ENCODE peak calls at places on chromosomes 5 and 9, in ten cellular contexts. One of them, this sample, is unnamed.
A peak's percentile ranks its signal among the peaks of the same experiment; 100 is the strongest.

GRCh38 chr9:124272118-124272517 is 14.4 kb downstream of the NEK6 start:
- DNase-seq in HS-5: no peak
- DNase-seq in stimulated activated CD4-positive, alpha-beta T cell treated with anti-CD3 and anti-CD28 coated beads, Interleukin-4, amount 100 ng/mL, for 24 hours: no peak
- DNase-seq in hepatocyte: no peak
- DNase-seq in ureter: no peak
- DNase-seq in glomerular endothelial cell: no peak
- DNase-seq in activated T-cell treated with anti-CD3 and anti-CD28 coated beads, Interleukin-2, amount 50 U/mL, for 48 hours: no peak
- DNase-seq in HFFc6: no peak
- DNase-seq in BJ: no peak
- DNase-seq in AG04450: no peak
- DNase-seq in this sample: no peak

GRCh38 chr5:149782018-149782899 is 52.1 kb downstream of the PPARGC1B start:
- DNase-seq in HS-5: no peak
- DNase-seq in stimulated activated CD4-positive, alpha-beta T cell treated with anti-CD3 and anti-CD28 coated beads, Interleukin-4, amount 100 ng/mL, for 24 hours: no peak
- DNase-seq in hepatocyte: no peak
- DNase-seq in ureter: no peak
- DNase-seq in glomerular endothelial cell: no peak
- DNase-seq in activated T-cell treated with anti-CD3 and anti-CD28 coated beads, Interleukin-2, amount 50 U/mL, for 48 hours: no peak
- DNase-seq in HFFc6: no peak
- DNase-seq in BJ: no peak
- DNase-seq in AG04450: no peak
- DNase-seq in this sample: no peak

GRCh38 chr9:16044116-16044881 is 491.5 kb downstream of the CCDC171 start:
- DNase-seq in HS-5: no peak
- DNase-seq in stimulated activated CD4-positive, alpha-beta T cell treated with anti-CD3 and anti-CD28 coated beads, Interleukin-4, amount 100 ng/mL, for 24 hours: no peak
- DNase-seq in hepatocyte: peak; percentile 22
- DNase-seq in ureter: no peak
- DNase-seq in glomerular endothelial cell: no peak
- DNase-seq in activated T-cell treated with anti-CD3 and anti-CD28 coated beads, Interleukin-2, amount 50 U/mL, for 48 hours: no peak
- DNase-seq in HFFc6: no peak
- DNase-seq in BJ: no peak
- DNase-seq in AG04450: no peak
- DNase-seq in this sample: no peak

GRCh38 chr9:130446111-130446861 is 1.5 kb downstream of the ASS1 start:
- DNase-seq in HS-5: no peak
- DNase-seq in stimulated activated CD4-positive, alpha-beta T cell treated with anti-CD3 and anti-CD28 coated beads, Interleukin-4, amount 100 ng/mL, for 24 hours: no peak
- DNase-seq in hepatocyte: peak; percentile 67
- DNase-seq in ureter: peak; percentile 83
- DNase-seq in glomerular endothelial cell: no peak
- DNase-seq in activated T-cell treated with anti-CD3 and anti-CD28 coated beads, Interleukin-2, amount 50 U/mL, for 48 hours: no peak
- DNase-seq in HFFc6: peak; percentile 82
- DNase-seq in BJ: peak; percentile 90
- DNase-seq in AG04450: peak; percentile 82
- DNase-seq in this sample: peak; percentile 87

GRCh38 chr5:62334082-62334481 is 28.1 kb downstream of the KIF2A start:
- DNase-seq in HS-5: no peak
- DNase-seq in stimulated activated CD4-positive, alpha-beta T cell treated with anti-CD3 and anti-CD28 coated beads, Interleukin-4, amount 100 ng/mL, for 24 hours: no peak
- DNase-seq in hepatocyte: no peak
- DNase-seq in ureter: no peak
- DNase-seq in glomerular endothelial cell: no peak
- DNase-seq in activated T-cell treated with anti-CD3 and anti-CD28 coated beads, Interleukin-2, amount 50 U/mL, for 48 hours: no peak
- DNase-seq in HFFc6: no peak
- DNase-seq in BJ: no peak
- DNase-seq in AG04450: no peak
- DNase-seq in this sample: no peak

GRCh38 chr9:98147582-98147981 is 28.6 kb upstream of the TRIM14 start:
- DNase-seq in HS-5: no peak
- DNase-seq in stimulated activated CD4-positive, alpha-beta T cell treated with anti-CD3 and anti-CD28 coated beads, Interleukin-4, amount 100 ng/mL, for 24 hours: no peak
- DNase-seq in hepatocyte: no peak
- DNase-seq in ureter: no peak
- DNase-seq in glomerular endothelial cell: no peak
- DNase-seq in activated T-cell treated with anti-CD3 and anti-CD28 coated beads, Interleukin-2, amount 50 U/mL, for 48 hours: no peak
- DNase-seq in HFFc6: no peak
- DNase-seq in BJ: no peak
- DNase-seq in AG04450: no peak
- DNase-seq in this sample: no peak

GRCh38 chr5:54534306-54534705 is 16.7 kb downstream of the SNX18 start:
- DNase-seq in HS-5: no peak
- DNase-seq in stimulated activated CD4-positive, alpha-beta T cell treated with anti-CD3 and anti-CD28 coated beads, Interleukin-4, amount 100 ng/mL, for 24 hours: no peak
- DNase-seq in hepatocyte: no peak
- DNase-seq in ureter: no peak
- DNase-seq in glomerular endothelial cell: no peak
- DNase-seq in activated T-cell treated with anti-CD3 and anti-CD28 coated beads, Interleukin-2, amount 50 U/mL, for 48 hours: no peak
- DNase-seq in HFFc6: no peak
- DNase-seq in BJ: no peak
- DNase-seq in AG04450: no peak
- DNase-seq in this sample: no peak

GRCh38 chr9:8733096-8733954 is 933.7 kb upstream of the DMAC1 start:
- DNase-seq in HS-5: no peak
- DNase-seq in stimulated activated CD4-positive, alpha-beta T cell treated with anti-CD3 and anti-CD28 coated beads, Interleukin-4, amount 100 ng/mL, for 24 hours: no peak
- DNase-seq in hepatocyte: peak; percentile 18
- DNase-seq in ureter: no peak
- DNase-seq in glomerular endothelial cell: no peak
- DNase-seq in activated T-cell treated with anti-CD3 and anti-CD28 coated beads, Interleukin-2, amount 50 U/mL, for 48 hours: no peak
- DNase-seq in HFFc6: no peak
- DNase-seq in BJ: no peak
- DNase-seq in AG04450: no peak
- DNase-seq in this sample: peak; percentile 37

GRCh38 chr9:107557236-107557990 is 67.8 kb upstream of the KLF4 start:
- DNase-seq in HS-5: no peak
- DNase-seq in stimulated activated CD4-positive, alpha-beta T cell treated with anti-CD3 and anti-CD28 coated beads, Interleukin-4, amount 100 ng/mL, for 24 hours: no peak
- DNase-seq in hepatocyte: peak; percentile 58
- DNase-seq in ureter: no peak
- DNase-seq in glomerular endothelial cell: no peak
- DNase-seq in activated T-cell treated with anti-CD3 and anti-CD28 coated beads, Interleukin-2, amount 50 U/mL, for 48 hours: no peak
- DNase-seq in HFFc6: no peak
- DNase-seq in BJ: no peak
- DNase-seq in AG04450: no peak
- DNase-seq in this sample: no peak

GRCh38 chr5:140240987-140241706 is 61.8 kb downstream of the PFDN1 start:
- DNase-seq in HS-5: peak; percentile 64
- DNase-seq in stimulated activated CD4-positive, alpha-beta T cell treated with anti-CD3 and anti-CD28 coated beads, Interleukin-4, amount 100 ng/mL, for 24 hours: no peak
- DNase-seq in hepatocyte: peak; percentile 90
- DNase-seq in ureter: peak; percentile 92
- DNase-seq in glomerular endothelial cell: no peak
- DNase-seq in activated T-cell treated with anti-CD3 and anti-CD28 coated beads, Interleukin-2, amount 50 U/mL, for 48 hours: no peak
- DNase-seq in HFFc6: peak; percentile 87
- DNase-seq in BJ: peak; percentile 61
- DNase-seq in AG04450: peak; percentile 71
- DNase-seq in this sample: peak; percentile 89

GRCh38 chr9:12774861-12775367 is at the start of gene LURAP1L:
- DNase-seq in HS-5: peak; percentile 57
- DNase-seq in stimulated activated CD4-positive, alpha-beta T cell treated with anti-CD3 and anti-CD28 coated beads, Interleukin-4, amount 100 ng/mL, for 24 hours: no peak
- DNase-seq in hepatocyte: peak; percentile 83
- DNase-seq in ureter: peak; percentile 54
- DNase-seq in glomerular endothelial cell: peak; percentile 55
- DNase-seq in activated T-cell treated with anti-CD3 and anti-CD28 coated beads, Interleukin-2, amount 50 U/mL, for 48 hours: no peak
- DNase-seq in HFFc6: peak; percentile 47
- DNase-seq in BJ: no peak
- DNase-seq in AG04450: peak; percentile 50
- DNase-seq in this sample: peak; percentile 60

GRCh38 chr5:134943547-134943946 is 24.2 kb upstream of the CATSPER3 start:
- DNase-seq in HS-5: no peak
- DNase-seq in stimulated activated CD4-positive, alpha-beta T cell treated with anti-CD3 and anti-CD28 coated beads, Interleukin-4, amount 100 ng/mL, for 24 hours: no peak
- DNase-seq in hepatocyte: no peak
- DNase-seq in ureter: no peak
- DNase-seq in glomerular endothelial cell: no peak
- DNase-seq in activated T-cell treated with anti-CD3 and anti-CD28 coated beads, Interleukin-2, amount 50 U/mL, for 48 hours: no peak
- DNase-seq in HFFc6: no peak
- DNase-seq in BJ: no peak
- DNase-seq in AG04450: no peak
- DNase-seq in this sample: no peak

GRCh38 chr5:16812911-16813310 is 123.2 kb downstream of the MYO10 start:
- DNase-seq in HS-5: no peak
- DNase-seq in stimulated activated CD4-positive, alpha-beta T cell treated with anti-CD3 and anti-CD28 coated beads, Interleukin-4, amount 100 ng/mL, for 24 hours: no peak
- DNase-seq in hepatocyte: peak; percentile 73
- DNase-seq in ureter: no peak
- DNase-seq in glomerular endothelial cell: no peak
- DNase-seq in activated T-cell treated with anti-CD3 and anti-CD28 coated beads, Interleukin-2, amount 50 U/mL, for 48 hours: no peak
- DNase-seq in HFFc6: no peak
- DNase-seq in BJ: no peak
- DNase-seq in AG04450: no peak
- DNase-seq in this sample: no peak

GRCh38 chr9:78811562-78812276 is 514.8 kb downstream of the PSAT1 start:
- DNase-seq in HS-5: no peak
- DNase-seq in stimulated activated CD4-positive, alpha-beta T cell treated with anti-CD3 and anti-CD28 coated beads, Interleukin-4, amount 100 ng/mL, for 24 hours: no peak
- DNase-seq in hepatocyte: no peak
- DNase-seq in ureter: no peak
- DNase-seq in glomerular endothelial cell: no peak
- DNase-seq in activated T-cell treated with anti-CD3 and anti-CD28 coated beads, Interleukin-2, amount 50 U/mL, for 48 hours: no peak
- DNase-seq in HFFc6: peak; percentile 54
- DNase-seq in BJ: peak; percentile 32
- DNase-seq in AG04450: no peak
- DNase-seq in this sample: no peak

GRCh38 chr9:34957492-34958410 is at the start of gene PHF24:
- DNase-seq in HS-5: no peak
- DNase-seq in stimulated activated CD4-positive, alpha-beta T cell treated with anti-CD3 and anti-CD28 coated beads, Interleukin-4, amount 100 ng/mL, for 24 hours: peak; percentile 7
- DNase-seq in hepatocyte: peak; percentile 70
- DNase-seq in ureter: no peak
- DNase-seq in glomerular endothelial cell: no peak
- DNase-seq in activated T-cell treated with anti-CD3 and anti-CD28 coated beads, Interleukin-2, amount 50 U/mL, for 48 hours: peak; percentile 22
- DNase-seq in HFFc6: no peak
- DNase-seq in BJ: no peak
- DNase-seq in AG04450: no peak
- DNase-seq in this sample: no peak

GRCh38 chr5:142175461-142176142 is 67.0 kb downstream of the NDFIP1 start:
- DNase-seq in HS-5: no peak
- DNase-seq in stimulated activated CD4-positive, alpha-beta T cell treated with anti-CD3 and anti-CD28 coated beads, Interleukin-4, amount 100 ng/mL, for 24 hours: no peak
- DNase-seq in hepatocyte: no peak
- DNase-seq in ureter: no peak
- DNase-seq in glomerular endothelial cell: no peak
- DNase-seq in activated T-cell treated with anti-CD3 and anti-CD28 coated beads, Interleukin-2, amount 50 U/mL, for 48 hours: no peak
- DNase-seq in HFFc6: no peak
- DNase-seq in BJ: no peak
- DNase-seq in AG04450: no peak
- DNase-seq in this sample: no peak

GRCh38 chr9:86353591-86354047 is 591 bp downstream of the TUT7 start:
- DNase-seq in HS-5: no peak
- DNase-seq in stimulated activated CD4-positive, alpha-beta T cell treated with anti-CD3 and anti-CD28 coated beads, Interleukin-4, amount 100 ng/mL, for 24 hours: peak; percentile 30
- DNase-seq in hepatocyte: peak; percentile 58
- DNase-seq in ureter: peak; percentile 65
- DNase-seq in glomerular endothelial cell: no peak
- DNase-seq in activated T-cell treated with anti-CD3 and anti-CD28 coated beads, Interleukin-2, amount 50 U/mL, for 48 hours: no peak
- DNase-seq in HFFc6: peak; percentile 13
- DNase-seq in BJ: no peak
- DNase-seq in AG04450: no peak
- DNase-seq in this sample: no peak

GRCh38 chr9:93967020-93967803 is 12.1 kb upstream of the BARX1 start:
- DNase-seq in HS-5: no peak
- DNase-seq in stimulated activated CD4-positive, alpha-beta T cell treated with anti-CD3 and anti-CD28 coated beads, Interleukin-4, amount 100 ng/mL, for 24 hours: no peak
- DNase-seq in hepatocyte: no peak
- DNase-seq in ureter: no peak
- DNase-seq in glomerular endothelial cell: no peak
- DNase-seq in activated T-cell treated with anti-CD3 and anti-CD28 coated beads, Interleukin-2, amount 50 U/mL, for 48 hours: no peak
- DNase-seq in HFFc6: no peak
- DNase-seq in BJ: no peak
- DNase-seq in AG04450: no peak
- DNase-seq in this sample: no peak

GRCh38 chr5:60507687-60508086 is 192.3 kb downstream of the DEPDC1B start:
- DNase-seq in HS-5: no peak
- DNase-seq in stimulated activated CD4-positive, alpha-beta T cell treated with anti-CD3 and anti-CD28 coated beads, Interleukin-4, amount 100 ng/mL, for 24 hours: no peak
- DNase-seq in hepatocyte: peak; percentile 22
- DNase-seq in ureter: no peak
- DNase-seq in glomerular endothelial cell: no peak
- DNase-seq in activated T-cell treated with anti-CD3 and anti-CD28 coated beads, Interleukin-2, amount 50 U/mL, for 48 hours: no peak
- DNase-seq in HFFc6: no peak
- DNase-seq in BJ: no peak
- DNase-seq in AG04450: no peak
- DNase-seq in this sample: no peak

GRCh38 chr5:103259705-103260355 is 1.3 kb downstream of the MACIR start:
- DNase-seq in HS-5: no peak
- DNase-seq in stimulated activated CD4-positive, alpha-beta T cell treated with anti-CD3 and anti-CD28 coated beads, Interleukin-4, amount 100 ng/mL, for 24 hours: no peak
- DNase-seq in hepatocyte: no peak
- DNase-seq in ureter: peak; percentile 45
- DNase-seq in glomerular endothelial cell: no peak
- DNase-seq in activated T-cell treated with anti-CD3 and anti-CD28 coated beads, Interleukin-2, amount 50 U/mL, for 48 hours: no peak
- DNase-seq in HFFc6: no peak
- DNase-seq in BJ: no peak
- DNase-seq in AG04450: no peak
- DNase-seq in this sample: no peak

This sample was measured in tibial artery.